ENCODE peak calls at places on chromosome 9, in four cellular contexts. One of them, this sample, is unnamed.

GRCh38 chr9:117887941-117888340 is 183.7 kb downstream of the TLR4 start:
- DNase-seq in AG10803: no peak
- DNase-seq in BJ: no peak
- DNase-seq in body of pancreas: no peak
- DNase-seq in this sample: no peak

GRCh38 chr9:112711050-112711689 is 6.7 kb downstream of the INIP start:
- DNase-seq in body of pancreas: no peak
- DNase-seq in AG10803: peak; percentile 50
- DNase-seq in BJ: no peak
- DNase-seq in this sample: peak; percentile 34

GRCh38 chr9:38507587-38507986 is 83.3 kb upstream of the IGFBPL1 start:
- DNase-seq in body of pancreas: no peak
- DNase-seq in AG10803: no peak
- DNase-seq in BJ: no peak
- DNase-seq in this sample: no peak

GRCh38 chr9:72897069-72897649 is 55.7 kb downstream of the ALDH1A1 start:
- DNase-seq in AG10803: no peak
- DNase-seq in BJ: no peak
- DNase-seq in body of pancreas: no peak
- DNase-seq in this sample: no peak

GRCh38 chr9:109600142-109600541 is 102.0 kb upstream of the PTPN3 start:
- DNase-seq in body of pancreas: no peak
- DNase-seq in AG10803: peak; percentile 78
- DNase-seq in BJ: peak; percentile 10
- DNase-seq in this sample: peak; percentile 56

GRCh38 chr9:98316445-98317133 is 61.1 kb upstream of the TBC1D2 start:
- DNase-seq in AG10803: no peak
- DNase-seq in body of pancreas: no peak
- DNase-seq in BJ: no peak
- DNase-seq in this sample: no peak

GRCh38 chr9:2729003-2729402 is 11.7 kb downstream of the KCNV2 start:
- DNase-seq in body of pancreas: no peak
- DNase-seq in AG10803: peak; percentile 45
- DNase-seq in BJ: no peak
- DNase-seq in this sample: peak; percentile 72

GRCh38 chr9:136665111-136665703 is 2.5 kb downstream of the EGFL7 start:
- DNase-seq in AG10803: no peak
- DNase-seq in body of pancreas: peak; percentile 48
- DNase-seq in BJ: no peak
- DNase-seq in this sample: peak; percentile 41

GRCh38 chr9:99474186-99474585 is 252.1 kb downstream of the SEC61B start:
- DNase-seq in AG10803: peak; percentile 56
- DNase-seq in BJ: no peak
- DNase-seq in body of pancreas: no peak
- DNase-seq in this sample: peak; percentile 7

GRCh38 chr9:14719231-14719923 is 3.2 kb downstream of the CER1 start:
- DNase-seq in body of pancreas: no peak
- DNase-seq in AG10803: no peak
- DNase-seq in BJ: no peak
- DNase-seq in this sample: no peak

GRCh38 chr9:14723301-14723700 is 768 bp upstream of the CER1 start:
- DNase-seq in BJ: no peak
- DNase-seq in body of pancreas: no peak
- DNase-seq in AG10803: no peak
- DNase-seq in this sample: no peak

DNA sequence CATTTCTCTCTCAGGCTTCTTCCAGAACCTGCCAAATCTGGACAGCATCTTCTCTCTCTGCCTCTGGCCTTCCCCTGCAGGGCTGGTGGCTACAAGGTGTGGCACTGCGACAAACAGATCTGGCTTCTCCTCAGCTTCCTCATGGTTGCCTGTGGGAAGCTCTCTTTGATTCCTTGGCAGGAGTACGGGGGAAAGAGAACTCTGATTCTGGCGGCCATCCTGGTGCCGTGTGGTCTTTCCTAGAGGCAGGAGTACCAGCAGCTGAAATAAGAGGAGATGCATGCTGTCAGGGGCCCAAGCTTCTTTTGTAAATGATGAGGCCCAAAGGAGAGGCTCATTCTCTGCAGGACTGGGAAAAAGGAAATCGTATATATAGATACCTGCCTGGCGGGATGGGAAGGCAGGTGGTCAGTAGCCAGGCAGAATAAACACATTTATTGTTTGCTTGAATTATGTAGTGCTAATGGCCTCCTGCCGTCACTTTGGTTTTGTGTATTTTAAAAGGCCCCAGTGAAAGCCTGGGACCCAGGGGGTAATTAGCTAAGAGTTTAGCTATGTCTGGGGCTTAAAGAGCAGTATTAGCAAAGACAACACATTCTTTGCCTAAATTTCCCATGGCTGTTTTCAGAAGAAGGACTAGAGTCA is at the start of gene CER1:
- DNase-seq in AG10803: no peak
- DNase-seq in BJ: no peak
- DNase-seq in body of pancreas: no peak
- DNase-seq in this sample: no peak
- H3K4me3 ChIP-seq in AG10803: no peak within 1 kb of the TSS
- H3K4me3 ChIP-seq in BJ: no peak within 1 kb of the TSS
- H3K4me3 ChIP-seq in body of pancreas: no peak within 1 kb of the TSS
- H3K4me3 ChIP-seq in this sample: no peak within 1 kb of the TSS

GRCh38 chr9:36730414-36730813 is 157.7 kb downstream of the MELK start:
- DNase-seq in AG10803: no peak
- DNase-seq in body of pancreas: no peak
- DNase-seq in BJ: no peak
- DNase-seq in this sample: no peak

GRCh38 chr9:36729902-36730301 is 157.2 kb downstream of the MELK start:
- DNase-seq in AG10803: peak; percentile 25
- DNase-seq in BJ: no peak
- DNase-seq in body of pancreas: no peak
- DNase-seq in this sample: no peak

GRCh38 chr9:36731068-36731467 is 158.4 kb downstream of the MELK start:
- DNase-seq in AG10803: no peak
- DNase-seq in BJ: no peak
- DNase-seq in body of pancreas: no peak
- DNase-seq in this sample: no peak

GRCh38 chr9:36731576-36731975 is 158.9 kb downstream of the MELK start:
- DNase-seq in BJ: no peak
- DNase-seq in body of pancreas: no peak
- DNase-seq in AG10803: no peak
- DNase-seq in this sample: no peak

DNA sequence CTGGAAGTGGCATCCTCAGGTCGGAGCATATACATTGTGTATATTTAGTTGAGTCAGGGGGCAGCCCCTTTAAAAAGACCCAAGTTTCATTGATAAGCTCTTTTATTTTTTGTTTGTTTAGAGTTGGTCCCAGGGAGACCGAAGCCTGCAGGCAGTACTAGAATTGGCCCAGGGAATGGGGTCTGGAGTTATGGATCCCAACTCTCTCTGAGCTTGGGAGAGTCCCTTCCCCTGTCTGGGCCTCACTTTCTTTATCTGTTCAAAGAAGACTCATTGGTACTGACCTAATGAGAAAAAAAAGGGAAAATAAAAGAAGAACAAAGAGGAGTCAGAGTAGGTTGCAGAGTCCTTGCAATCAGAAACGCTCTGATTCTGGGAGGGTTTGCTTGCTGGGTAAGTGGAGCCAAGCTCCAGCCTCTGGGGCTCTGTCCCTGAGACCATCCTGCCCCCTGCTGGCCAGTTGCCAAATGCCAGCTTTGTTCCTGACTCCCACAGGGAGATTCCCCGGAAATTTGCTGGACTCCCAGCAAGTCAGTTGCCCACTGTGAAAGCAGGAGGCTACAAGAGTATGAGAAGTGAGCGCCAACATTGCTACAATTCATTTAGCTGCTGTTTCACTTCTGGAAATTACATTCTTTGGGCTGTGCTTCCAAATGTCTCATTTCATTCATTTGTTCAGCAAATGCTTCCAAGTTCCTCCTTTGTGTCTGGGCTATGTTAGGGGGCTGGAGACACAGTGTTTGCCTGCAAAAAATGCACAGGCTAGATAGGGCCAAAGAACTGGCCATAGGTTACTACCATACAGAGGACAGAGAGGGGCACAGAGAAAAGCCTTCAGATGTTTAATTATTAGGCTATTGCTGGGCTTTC is 156.2 kb downstream of the MELK start:
- DNase-seq in BJ: peak; percentile 2
- DNase-seq in body of pancreas: peak; percentile 44
- DNase-seq in AG10803: peak; percentile 45
- DNase-seq in this sample: peak; percentile 41
- TF ChIP-seq CTCF in BJ: peak; percentile 74
- TF ChIP-seq CTCF in body of pancreas: peak; percentile 26
- TF ChIP-seq CTCF in AG10803: peak; percentile 59
- TF ChIP-seq CTCF in this sample: peak; percentile 83

DNA sequence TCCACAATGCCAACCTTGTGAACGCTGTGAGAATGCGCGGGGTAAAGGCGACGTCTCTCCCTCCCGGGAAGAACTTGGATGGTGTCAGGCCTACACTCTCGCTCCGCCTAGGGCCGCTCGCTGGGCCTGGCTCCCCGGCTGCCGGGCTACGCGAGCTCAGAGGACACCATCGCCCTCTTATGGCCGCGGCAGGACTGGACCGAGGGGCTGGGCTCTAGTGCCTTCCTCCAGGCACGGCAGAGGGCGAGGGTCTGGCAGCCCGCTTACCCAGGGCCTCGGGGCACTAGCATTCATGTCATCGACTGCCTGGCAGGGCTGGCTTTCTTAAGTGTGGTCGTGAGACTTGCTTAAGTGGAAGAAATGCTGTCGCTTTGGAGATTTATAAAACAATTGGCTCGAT is 1.2 kb upstream of the EXOSC2 start:
- DNase-seq in BJ: no peak
- DNase-seq in body of pancreas: no peak
- DNase-seq in AG10803: no peak
- DNase-seq in this sample: peak; percentile 25
- H3K4me3 ChIP-seq in BJ: no peak overlapping the region
- H3K4me3 ChIP-seq in body of pancreas: no peak overlapping the region
- H3K4me3 ChIP-seq in AG10803: no peak overlapping the region
- H3K4me3 ChIP-seq in this sample: no peak overlapping the region

GRCh38 chr9:121862973-121863372 is 211.5 kb downstream of the DAB2IP start:
- DNase-seq in BJ: no peak
- DNase-seq in AG10803: no peak
- DNase-seq in body of pancreas: no peak
- DNase-seq in this sample: no peak

GRCh38 chr9:121860213-121860612 is 208.8 kb downstream of the DAB2IP start:
- DNase-seq in body of pancreas: no peak
- DNase-seq in AG10803: no peak
- DNase-seq in BJ: no peak
- DNase-seq in this sample: no peak

GRCh38 chr9:121860744-121861143 is 209.3 kb downstream of the DAB2IP start:
- DNase-seq in body of pancreas: peak; percentile 43
- DNase-seq in BJ: peak; percentile 58
- DNase-seq in AG10803: peak; percentile 92
- DNase-seq in this sample: peak; percentile 90

GRCh38 chr9:121862371-121862970 is 211.0 kb downstream of the DAB2IP start:
- DNase-seq in BJ: no peak
- DNase-seq in body of pancreas: no peak
- DNase-seq in AG10803: no peak
- DNase-seq in this sample: no peak

GRCh38 chr9:121861501-121862180 is 210.2 kb downstream of the DAB2IP start:
- DNase-seq in BJ: no peak
- DNase-seq in AG10803: no peak
- DNase-seq in body of pancreas: peak; percentile 21
- DNase-seq in this sample: no peak
- TF ChIP-seq CTCF in BJ: peak; percentile 50
- TF ChIP-seq CTCF in AG10803: peak; percentile 50
- TF ChIP-seq CTCF in body of pancreas: peak; percentile 33
- TF ChIP-seq CTCF in this sample: peak; percentile 42

GRCh38 chr9:87270241-87271234 is 227.1 kb upstream of the DAPK1 start:
- DNase-seq in BJ: no peak
- DNase-seq in AG10803: peak; percentile 85
- DNase-seq in body of pancreas: peak; percentile 23
- DNase-seq in this sample: peak; percentile 93
- H3K4me3 ChIP-seq in BJ: no peak overlapping the region
- H3K4me3 ChIP-seq in AG10803: no peak overlapping the region
- H3K4me3 ChIP-seq in body of pancreas: no peak overlapping the region
- H3K4me3 ChIP-seq in this sample: no peak overlapping the region

GRCh38 chr9:94002316-94003140 is 47.4 kb upstream of the BARX1 start:
- DNase-seq in body of pancreas: peak; percentile 56
- DNase-seq in BJ: no peak
- DNase-seq in AG10803: peak; percentile 36
- DNase-seq in this sample: peak; percentile 57
- TF ChIP-seq CTCF in body of pancreas: peak; percentile 42
- TF ChIP-seq CTCF in BJ: peak; percentile 59
- TF ChIP-seq CTCF in AG10803: peak; percentile 62
- TF ChIP-seq CTCF in this sample: peak; percentile 56

GRCh38 chr9:116153765-116154333 is at the start of gene PAPPA:
- DNase-seq in body of pancreas: peak; percentile 23
- DNase-seq in BJ: no peak
- DNase-seq in AG10803: no peak
- DNase-seq in this sample: peak; percentile 46

GRCh38 chr9:116152390-116152789 is 1.2 kb upstream of the PAPPA start:
- DNase-seq in BJ: no peak
- DNase-seq in AG10803: peak; percentile 75
- DNase-seq in body of pancreas: no peak
- DNase-seq in this sample: peak; percentile 71

GRCh38 chr9:116154334-116154975 is 864 bp downstream of the PAPPA start:
- DNase-seq in body of pancreas: peak; percentile 35
- DNase-seq in AG10803: no peak
- DNase-seq in BJ: no peak
- DNase-seq in this sample: peak; percentile 55

GRCh38 chr9:116151966-116152381 is 1.6 kb upstream of the PAPPA start:
- DNase-seq in AG10803: peak; percentile 98
- DNase-seq in BJ: peak; percentile 95
- DNase-seq in body of pancreas: no peak
- DNase-seq in this sample: peak; percentile 83

GRCh38 chr9:116152941-116153764 is 438 bp upstream of the PAPPA start:
- DNase-seq in body of pancreas: no peak
- DNase-seq in BJ: no peak
- DNase-seq in AG10803: peak; percentile 93
- DNase-seq in this sample: peak; percentile 89
- H3K4me3 ChIP-seq in body of pancreas: no peak overlapping the region
- H3K4me3 ChIP-seq in BJ: peak overlapping the region; percentile 62
- H3K4me3 ChIP-seq in AG10803: peak overlapping the region; percentile 84
- H3K4me3 ChIP-seq in this sample: peak overlapping the region; percentile 69

DNA sequence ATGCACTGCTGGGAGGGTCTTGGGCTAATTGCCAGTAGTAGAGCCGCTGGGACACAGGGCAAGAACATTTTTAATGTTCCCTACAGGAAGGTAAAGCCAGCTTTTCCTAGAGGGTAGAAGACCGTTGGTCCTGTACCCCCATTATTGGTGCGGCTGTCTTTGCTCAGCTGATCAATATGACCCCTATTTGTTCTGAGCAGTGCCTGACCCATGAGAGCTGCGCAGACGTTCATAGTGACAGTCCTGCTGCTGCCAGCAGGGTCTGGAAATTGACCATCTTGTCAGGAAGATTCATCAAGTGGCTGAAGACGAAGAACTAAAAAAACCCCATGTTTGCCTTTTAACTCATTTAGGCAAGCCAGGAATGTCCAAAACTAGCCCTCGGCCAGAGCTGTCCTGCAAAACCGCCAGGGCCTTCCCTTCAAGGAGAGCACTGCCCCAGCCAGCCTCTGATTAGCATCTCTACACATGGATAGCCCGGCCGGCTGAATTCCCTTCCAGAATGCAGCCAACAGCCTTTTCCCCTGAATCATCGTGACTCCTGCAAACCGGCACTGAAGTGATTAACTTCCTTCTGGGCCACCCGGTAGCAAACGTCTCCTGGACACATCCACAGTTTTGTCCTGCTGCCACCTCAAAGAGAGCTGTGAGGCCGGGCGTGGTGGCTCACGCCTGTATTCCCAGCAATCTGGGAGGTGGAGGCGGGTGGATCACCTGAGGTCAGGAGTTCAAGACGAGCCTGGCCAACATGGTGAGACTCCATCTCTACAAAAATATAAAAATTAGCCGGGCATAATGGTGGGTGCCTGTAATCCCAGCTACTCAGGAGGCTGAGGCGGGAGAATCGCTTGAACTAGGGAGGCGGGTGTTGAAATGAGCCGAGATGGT is 20.9 kb upstream of the EEIG1 start:
- DNase-seq in AG10803: peak; percentile 90
- DNase-seq in BJ: peak; percentile 74
- DNase-seq in body of pancreas: no peak
- DNase-seq in this sample: peak; percentile 91
- TF ChIP-seq CTCF in AG10803: peak; percentile 1
- TF ChIP-seq CTCF in BJ: no peak
- TF ChIP-seq CTCF in body of pancreas: no peak
- TF ChIP-seq CTCF in this sample: no peak

This sample was measured in foreskin fibroblast.